ENCODE peak calls at places on chromosome 20, in five cellular contexts. R, X, W, G and O are unnamed samples.

GRCh38 chr20:34316191-34316814 is 13.1 kb upstream of the AHCY start:
- DNase-seq in G (peak), X (peak), R (no peak), W (no peak), O (no peak)

GRCh38 chr20:59145926-59146800 is 17.5 kb upstream of the ZNF831 start:
- DNase-seq in W (no peak), X (no peak), G (no peak), R (no peak), O (no peak)

GRCh38 chr20:38671186-38671585 is 53.1 kb upstream of the SLC32A1 start:
- DNase-seq in R (no peak), G (no peak), X (no peak), W (peak), O (peak)

GRCh38 chr20:20888273-20888656 is 175.8 kb upstream of the RALGAPA2 start:
- DNase-seq in X (no peak), W (no peak), R (no peak), G (no peak), O (no peak)

GRCh38 chr20:54173653-54174451 is at the start of gene CYP24A1:
- DNase-seq in G (no peak), X (no peak), W (peak), R (peak), O (peak)

GRCh38 chr20:56043227-56043626 is 37.9 kb upstream of the CBLN4 start:
- DNase-seq in W (no peak), R (no peak), G (no peak), X (no peak), O (no peak)

GRCh38 chr20:54076259-54076658 is 5.9 kb upstream of the BCAS1 start:
- DNase-seq in R (no peak), X (no peak), G (no peak), W (no peak), O (no peak)

GRCh38 chr20:36407196-36407733 is 101.1 kb downstream of the DLGAP4 start:
- DNase-seq in R (no peak), G (peak), W (no peak), X (peak), O (no peak)

GRCh38 chr20:63135411-63135810 is 80.5 kb downstream of the YTHDF1 start:
- DNase-seq in G (no peak), W (peak), R (no peak), X (no peak), O (peak)

GRCh38 chr20:20821496-20822260 is 109.2 kb upstream of the RALGAPA2 start:
- DNase-seq in X (no peak), W (peak), G (no peak), R (no peak), O (peak)

GRCh38 chr20:10610266-10610665 is 63.5 kb downstream of the JAG1 start:
- DNase-seq in R (no peak), X (no peak), W (no peak), G (no peak), O (no peak)

GRCh38 chr20:10761232-10761631 is 87.4 kb upstream of the JAG1 start:
- DNase-seq in X (no peak), R (no peak), G (peak), W (no peak), O (no peak)

GRCh38 chr20:11328839-11329238 is 588.9 kb upstream of the BTBD3 start:
- DNase-seq in G (no peak), X (no peak), R (no peak), W (no peak), O (no peak)

GRCh38 chr20:36852187-36852586 is 23.8 kb upstream of the TLDC2 start:
- DNase-seq in R (no peak), W (no peak), X (no peak), G (no peak), O (no peak)

GRCh38 chr20:59016795-59017492 is 2.3 kb upstream of the TUBB1 start:
- DNase-seq in R (no peak), W (no peak), X (no peak), G (no peak), O (no peak)

GRCh38 chr20:57047281-57048026 is 219.0 kb downstream of the BMP7 start:
- DNase-seq in G (no peak), X (peak), W (no peak), R (no peak), O (no peak)
- H2BK120ac ChIP-seq in G (no peak), X (no peak), W (no peak), R (no peak), O (no peak)

DNA sequence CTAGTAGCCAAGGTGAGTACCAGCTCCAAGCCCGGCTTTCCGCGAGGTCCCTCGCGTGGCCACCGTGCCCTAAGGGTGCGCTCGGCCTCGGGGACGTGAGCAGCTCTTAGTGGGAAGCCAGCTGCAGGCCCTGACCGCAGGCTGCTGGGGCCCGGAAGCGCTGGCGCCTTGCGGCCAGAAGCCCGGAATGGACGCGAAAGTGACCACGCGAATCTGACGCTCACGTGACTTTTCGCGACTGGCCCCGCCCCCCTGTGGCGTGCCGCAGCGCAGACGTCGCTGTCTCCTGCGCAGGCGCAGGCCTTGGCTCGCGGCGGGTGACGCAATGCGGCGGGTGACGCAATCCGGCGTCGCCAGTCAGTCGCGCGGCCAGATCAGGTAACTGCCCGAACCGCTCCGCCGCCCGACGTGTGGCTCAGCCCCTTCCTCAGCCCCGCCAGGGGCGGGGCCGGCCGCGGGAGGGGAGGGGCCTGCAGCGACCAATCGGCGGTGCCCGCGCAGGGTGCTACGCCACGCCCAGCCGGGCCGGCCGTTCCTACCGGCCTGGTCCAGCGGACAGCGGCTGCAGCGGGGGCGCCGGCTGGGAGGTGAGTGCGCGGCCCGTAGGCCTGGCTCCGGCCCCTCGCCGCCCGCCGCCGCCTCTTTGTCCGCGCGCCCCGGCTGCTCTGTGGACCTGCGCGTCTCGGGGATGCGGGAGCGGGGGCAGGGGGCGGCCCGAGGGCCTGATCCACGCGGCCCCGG is at the start of gene GZF1:
- DNase-seq in R (peak), W (peak), X (peak), G (peak), O (peak)
- H3K18ac ChIP-seq in R (peak), W (peak), X (peak), G (peak), O (peak)

DNA sequence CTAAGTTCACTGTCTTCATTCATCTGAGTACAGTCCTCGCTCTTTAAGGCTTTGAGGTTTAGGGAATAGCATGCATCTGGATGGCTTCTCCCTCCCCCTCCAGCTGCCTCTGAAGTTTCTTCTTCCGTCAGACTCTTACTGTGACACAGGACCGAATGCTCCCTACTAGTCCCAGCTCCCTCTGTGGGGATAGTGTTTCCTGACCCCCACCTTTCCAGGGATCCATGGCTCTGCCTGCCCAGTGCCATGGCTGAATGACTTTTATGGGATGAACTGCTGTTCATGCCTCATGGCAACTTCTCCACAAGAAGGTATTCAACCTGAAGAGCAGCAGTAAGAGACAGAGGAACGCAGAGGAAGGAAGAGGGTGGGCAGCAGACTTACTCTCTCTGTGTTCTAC is 79.9 kb upstream of the EMILIN3 start:
- DNase-seq in X (no peak), W (no peak), R (no peak), G (no peak), O (no peak)
- H2BK120ac ChIP-seq in X (no peak), W (no peak), R (no peak), G (no peak), O (no peak)

GRCh38 chr20:57692393-57692792 is 17.4 kb downstream of the PMEPA1 start:
- DNase-seq in G (no peak), R (no peak), X (no peak), W (no peak), O (no peak)
- H3K18ac ChIP-seq in G (no peak), R (no peak), X (no peak), W (no peak), O (no peak)

GRCh38 chr20:25549866-25550477 is 35.4 kb downstream of the NINL start:
- DNase-seq in R (no peak), W (no peak), X (peak), G (peak), O (no peak)
- H2BK120ac ChIP-seq in R (no peak), W (no peak), X (peak), G (no peak), O (no peak)

GRCh38 chr20:50690979-50691584 is at the start of gene RIPOR3:
- DNase-seq in W (peak), X (peak), G (no peak), R (peak), O (peak)

GRCh38 chr20:50686767-50687266 is 4.5 kb downstream of the RIPOR3 start:
- DNase-seq in G (no peak), W (no peak), R (no peak), X (no peak), O (no peak)

GRCh38 chr20:50689864-50690263 is 1.5 kb downstream of the RIPOR3 start:
- DNase-seq in W (no peak), G (no peak), X (no peak), R (no peak), O (no peak)

GRCh38 chr20:50690562-50690978 is 772 bp downstream of the RIPOR3 start:
- DNase-seq in X (peak), W (peak), R (peak), G (no peak), O (no peak)

GRCh38 chr20:50688256-50688655 is 3.1 kb downstream of the RIPOR3 start:
- DNase-seq in G (no peak), R (no peak), W (no peak), X (no peak), O (no peak)
- H3K18ac ChIP-seq in G (no peak), R (no peak), W (no peak), X (no peak), O (no peak)

DNA sequence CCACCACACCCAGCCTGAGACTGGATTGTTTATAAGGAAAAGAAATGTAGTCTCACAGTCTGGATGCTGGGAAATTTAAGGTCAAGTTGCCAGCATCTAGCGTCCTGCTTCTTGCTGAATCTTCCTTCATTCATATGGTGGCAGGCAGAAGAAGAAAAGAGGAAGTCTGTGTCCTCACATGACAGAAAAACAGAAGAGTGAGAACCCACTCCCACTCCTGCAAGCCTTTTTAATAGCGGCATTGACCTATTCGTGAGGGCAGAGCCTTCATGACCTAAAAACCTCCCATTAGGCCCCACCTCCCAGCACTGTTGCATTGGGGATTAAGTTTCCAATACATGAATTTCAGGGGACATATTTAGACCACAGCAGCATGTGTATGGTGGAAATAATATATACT is 160.8 kb upstream of the BMP2 start:
- DNase-seq in W (no peak), R (no peak), G (no peak), X (no peak), O (no peak)
- H2BK120ac ChIP-seq in W (no peak), R (no peak), G (no peak), X (no peak), O (no peak)

DNA sequence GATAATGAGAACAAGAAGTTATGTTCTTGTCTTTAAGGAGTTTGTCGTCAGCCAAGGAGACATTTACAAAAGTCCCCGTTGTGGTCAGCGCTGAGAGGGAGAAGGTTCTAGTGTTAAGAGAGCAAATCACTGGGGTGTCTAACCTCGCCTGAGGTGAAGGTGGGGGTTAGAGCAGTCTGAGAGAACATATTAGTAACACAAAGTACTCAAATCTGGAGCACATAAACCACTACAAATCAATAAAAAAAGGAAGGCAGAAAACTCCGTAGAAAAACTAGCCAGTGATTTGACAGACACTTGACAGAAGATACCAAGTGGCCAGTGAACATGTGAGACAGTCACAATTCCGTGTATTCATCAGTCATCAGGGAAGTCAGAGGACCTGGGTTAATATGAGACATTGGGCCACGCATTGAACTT is 45.4 kb downstream of the CDS2 start:
- DNase-seq in W (no peak), G (no peak), R (no peak), X (no peak), O (no peak)
- H3K18ac ChIP-seq in W (no peak), G (no peak), R (no peak), X (no peak), O (no peak)